ENCODE peak calls at places on chromosomes 11 and 22, in six cellular contexts. W is LoVo, A is MCF 10A, U is HTR-8/SVneo, T is psoas muscle, L is ovary. P is an unnamed sample.

GRCh38 chr11:111633756-111634362 is 31.6 kb downstream of the SIK2 start:
- DNase-seq in L (no peak), A (peak; percentile 17), W (no peak), U (no peak), T (no peak), P (peak; percentile 44)

GRCh38 chr11:129041611-129042018 is 98.9 kb upstream of the TP53AIP1 start:
- DNase-seq in T (no peak), U (no peak), W (no peak), A (no peak), L (no peak), P (no peak)

GRCh38 chr22:43592470-43592869 is 180.7 kb downstream of the MPPED1 start:
- DNase-seq in L (no peak), W (no peak), A (peak; percentile 3), T (no peak), U (no peak), P (no peak)

GRCh38 chr11:32173435-32173834 is 82.6 kb downstream of the RCN1 start:
- DNase-seq in W (peak; percentile 22), A (peak; percentile 62), T (peak; percentile 30), L (peak; percentile 45), U (peak; percentile 63), P (peak; percentile 72)

GRCh38 chr11:119764108-119764874 is 35.3 kb upstream of the NECTIN1 start:
- DNase-seq in U (no peak), W (no peak), L (peak; percentile 36), A (no peak), T (peak; percentile 53), P (no peak)

GRCh38 chr22:17943533-17944204 is 80.7 kb downstream of the MICAL3 start:
- DNase-seq in L (no peak), W (no peak), T (no peak), A (no peak), U (no peak), P (no peak)

GRCh38 chr22:36435516-36436415 is 45.7 kb downstream of the TXN2 start:
- DNase-seq in L (no peak), U (no peak), A (no peak), T (no peak), W (no peak), P (no peak)

GRCh38 chr11:38791346-38791961 is 2193.4 kb upstream of the RAG2 start:
- DNase-seq in U (peak; percentile 52), T (no peak), A (peak; percentile 82), W (peak; percentile 69), L (no peak), P (peak; percentile 75)

GRCh38 chr22:38755155-38755910 is 465 bp downstream of the SUN2 start:
- DNase-seq in T (peak; percentile 98), L (peak; percentile 90), A (peak; percentile 83), W (peak; percentile 77), U (peak; percentile 75), P (peak; percentile 66)

GRCh38 chr22:20388200-20388599 is 5.8 kb upstream of the ZNF74 start:
- DNase-seq in W (no peak), T (no peak), L (no peak), A (no peak), U (no peak), P (no peak)

P was measured in PC-3.